ENCODE peak calls at places on chromosomes 13 and 19, in seven cellular contexts. Q is NCI-H1092; N is mucosa of descending colon; J is AG04450; Y is IMR-90; W is activated naive CD8-positive, alpha-beta T cell treated with anti-CD3 and anti-CD28 coated beads, Interleukin-2, amount 50 U/mL, for 24 hours; L is heart left ventricle. A is an unnamed sample.

GRCh38 chr13:43792456-43792855 is 5.7 kb upstream of the ENOX1 start:
- DNase-seq in J (no peak), W (no peak), Q (no peak), Y (no peak), L (no peak), N (no peak), A (no peak)

GRCh38 chr13:51324714-51325440 is 14.6 kb upstream of the SERPINE3 start:
- DNase-seq in W (no peak), Q (peak; percentile 45), L (no peak), Y (no peak), J (no peak), N (no peak), A (no peak)

GRCh38 chr19:46515879-46516350 is 20.2 kb upstream of the PNMA8B start:
- DNase-seq in W (no peak), N (no peak), J (no peak), L (no peak), Y (peak; percentile 33), Q (no peak), A (no peak)

GRCh38 chr19:2848625-2849024 is 7.3 kb downstream of the ZNF555 start:
- DNase-seq in J (peak; percentile 29), Q (no peak), L (no peak), N (no peak), W (no peak), Y (peak; percentile 41), A (peak; percentile 35)

GRCh38 chr13:43229506-43229905 is 206.1 kb downstream of the DNAJC15 start:
- DNase-seq in J (peak; percentile 43), N (no peak), W (no peak), L (no peak), Q (no peak), Y (peak; percentile 87), A (peak; percentile 48)

GRCh38 chr19:6530385-6531162 is at the start of gene TNFSF9:
- DNase-seq in J (peak; percentile 33), Q (peak; percentile 39), Y (peak; percentile 59), N (peak; percentile 92), W (peak; percentile 92), L (peak; percentile 87), A (peak; percentile 61)

GRCh38 chr13:45527699-45528462 is 63.1 kb downstream of the COG3 start:
- DNase-seq in J (peak; percentile 43), N (no peak), W (no peak), L (no peak), Y (peak; percentile 74), Q (no peak), A (no peak)

GRCh38 chr13:100657881-100658315 is 16.7 kb downstream of the TMTC4 start:
- DNase-seq in N (no peak), J (no peak), Y (no peak), L (no peak), Q (no peak), W (no peak), A (no peak)

GRCh38 chr19:46789371-46789770 is 977 bp upstream of the SLC1A5 start:
- DNase-seq in N (no peak), L (no peak), Q (no peak), J (no peak), W (no peak), Y (no peak), A (no peak)

GRCh38 chr13:24651718-24652345 is 28.4 kb upstream of the ATP12A start:
- DNase-seq in Q (no peak), W (no peak), J (no peak), Y (no peak), L (no peak), N (no peak), A (no peak)

GRCh38 chr19:33373701-33374405 is at the start of gene CEBPG:
- DNase-seq in L (peak; percentile 74), Y (peak; percentile 64), J (no peak), Q (peak; percentile 49), W (peak; percentile 66), N (peak; percentile 67), A (no peak)

GRCh38 chr13:105737688-105738087 is 797.8 kb downstream of the EFNB2 start:
- DNase-seq in W (no peak), J (no peak), Q (no peak), L (no peak), N (no peak), Y (no peak), A (no peak)

GRCh38 chr13:41696163-41697003 is 239.0 kb downstream of the RGCC start:
- DNase-seq in W (no peak), N (no peak), L (no peak), J (peak; percentile 33), Q (no peak), Y (peak; percentile 92), A (no peak)

GRCh38 chr19:10818306-10819123 is 17.5 kb downstream of the TMED1 start:
- DNase-seq in N (no peak), L (no peak), J (no peak), Q (no peak), W (no peak), Y (no peak), A (no peak)

GRCh38 chr13:99018418-99019180 is 40.7 kb upstream of the DOCK9 start:
- DNase-seq in Y (peak; percentile 68), W (no peak), L (no peak), Q (no peak), J (no peak), N (no peak), A (no peak)

GRCh38 chr19:12603714-12604113 is 6.9 kb downstream of the ZNF490 start:
- DNase-seq in Y (peak; percentile 67), J (no peak), N (no peak), L (no peak), W (peak; percentile 63), Q (no peak), A (no peak)